ENCODE peak calls at places on chromosome 17, in five cellular contexts. One of them, this sample, is unnamed.

GRCh38 chr17:59846391-59847165 is 46.2 kb downstream of the TUBD1 start:
- DNase-seq in HS-27A: no peak
- DNase-seq in SK-N-DZ: no peak
- DNase-seq in memory B cell: peak; percentile 37
- DNase-seq in GM04504: no peak
- DNase-seq in this sample: peak; percentile 82

GRCh38 chr17:47066841-47067682 is 88.0 kb upstream of the RPRML start:
- DNase-seq in HS-27A: peak; percentile 77
- DNase-seq in SK-N-DZ: peak; percentile 93
- DNase-seq in memory B cell: peak; percentile 70
- DNase-seq in GM04504: peak; percentile 80
- DNase-seq in this sample: peak; percentile 72

GRCh38 chr17:15963670-15964110 is 18.8 kb downstream of the ADORA2B start:
- DNase-seq in HS-27A: no peak
- DNase-seq in SK-N-DZ: no peak
- DNase-seq in memory B cell: no peak
- DNase-seq in GM04504: no peak
- DNase-seq in this sample: no peak

GRCh38 chr17:82217120-82217529 is 4.5 kb upstream of the CCDC57 start:
- DNase-seq in HS-27A: no peak
- DNase-seq in SK-N-DZ: no peak
- DNase-seq in memory B cell: no peak
- DNase-seq in GM04504: no peak
- DNase-seq in this sample: no peak

GRCh38 chr17:32610027-32610650 is 123.3 kb downstream of the CDK5R1 start:
- DNase-seq in HS-27A: no peak
- DNase-seq in SK-N-DZ: no peak
- DNase-seq in memory B cell: no peak
- DNase-seq in GM04504: no peak
- DNase-seq in this sample: no peak

GRCh38 chr17:72632026-72632684 is 460.3 kb downstream of the SLC39A11 start:
- DNase-seq in HS-27A: no peak
- DNase-seq in SK-N-DZ: peak; percentile 46
- DNase-seq in memory B cell: no peak
- DNase-seq in GM04504: no peak
- DNase-seq in this sample: peak; percentile 91

GRCh38 chr17:82791532-82791931 is 39.7 kb downstream of the TBCD start:
- DNase-seq in HS-27A: no peak
- DNase-seq in SK-N-DZ: no peak
- DNase-seq in memory B cell: no peak
- DNase-seq in GM04504: no peak
- DNase-seq in this sample: no peak

GRCh38 chr17:35046740-35047283 is 16.7 kb downstream of the RFFL start:
- DNase-seq in HS-27A: no peak
- DNase-seq in SK-N-DZ: peak; percentile 12
- DNase-seq in memory B cell: peak; percentile 9
- DNase-seq in GM04504: peak; percentile 41
- DNase-seq in this sample: no peak

GRCh38 chr17:49076575-49077384 is 55.8 kb upstream of the B4GALNT2 start:
- DNase-seq in HS-27A: no peak
- DNase-seq in SK-N-DZ: no peak
- DNase-seq in memory B cell: no peak
- DNase-seq in GM04504: peak; percentile 29
- DNase-seq in this sample: no peak

GRCh38 chr17:82819015-82819414 is 20.8 kb downstream of the ZNF750 start:
- DNase-seq in HS-27A: no peak
- DNase-seq in SK-N-DZ: no peak
- DNase-seq in memory B cell: peak; percentile 16
- DNase-seq in GM04504: no peak
- DNase-seq in this sample: no peak

GRCh38 chr17:58117382-58117781 is 30.8 kb upstream of the OR4D1 start:
- DNase-seq in HS-27A: no peak
- DNase-seq in SK-N-DZ: no peak
- DNase-seq in memory B cell: no peak
- DNase-seq in GM04504: no peak
- DNase-seq in this sample: no peak

GRCh38 chr17:39139137-39139516 is 12.3 kb downstream of the PLXDC1 start:
- DNase-seq in HS-27A: peak; percentile 64
- DNase-seq in SK-N-DZ: no peak
- DNase-seq in memory B cell: no peak
- DNase-seq in GM04504: peak; percentile 85
- DNase-seq in this sample: no peak

GRCh38 chr17:13560935-13561334 is 40.8 kb downstream of the HS3ST3A1 start:
- DNase-seq in HS-27A: no peak
- DNase-seq in SK-N-DZ: no peak
- DNase-seq in memory B cell: no peak
- DNase-seq in GM04504: no peak
- DNase-seq in this sample: no peak

GRCh38 chr17:248337-249235 is 67.1 kb upstream of the DOC2B start:
- DNase-seq in HS-27A: no peak
- DNase-seq in SK-N-DZ: no peak
- DNase-seq in memory B cell: no peak
- DNase-seq in GM04504: no peak
- DNase-seq in this sample: no peak

GRCh38 chr17:69018022-69018615 is 42.6 kb downstream of the ABCA9 start:
- DNase-seq in HS-27A: no peak
- DNase-seq in SK-N-DZ: no peak
- DNase-seq in memory B cell: no peak
- DNase-seq in GM04504: no peak
- DNase-seq in this sample: no peak

GRCh38 chr17:44451832-44452231 is 51.4 kb downstream of the GPATCH8 start:
- DNase-seq in HS-27A: no peak
- DNase-seq in SK-N-DZ: no peak
- DNase-seq in memory B cell: no peak
- DNase-seq in GM04504: no peak
- DNase-seq in this sample: no peak

GRCh38 chr17:7383742-7384488 is 3.0 kb downstream of the TNK1 start:
- DNase-seq in HS-27A: no peak
- DNase-seq in SK-N-DZ: peak; percentile 71
- DNase-seq in memory B cell: peak; percentile 74
- DNase-seq in GM04504: no peak
- DNase-seq in this sample: no peak

This sample was measured in DMS153.